ENCODE peak calls at places on chromosomes 16 and 17, in six cellular contexts. X is K562, V is HepG2, C is A549, D is GM12878, G is upper lobe of left lung. U is an unnamed sample.

GRCh38 chr16:13858873-13859580 is 60.9 kb upstream of the ERCC4 start:
- ATAC-seq in X (no peak), V (no peak), C (no peak), D (no peak), G (no peak), U (no peak)

GRCh38 chr17:17670701-17671319 is 10.4 kb upstream of the RAI1 start:
- ATAC-seq in X (no peak), V (no peak), C (no peak), D (no peak), G (no peak), U (no peak)

GRCh38 chr16:63617990-63618763 is 1503.7 kb downstream of the CDH11 start:
- ATAC-seq in X (no peak), V (no peak), C (peak), D (no peak), G (no peak), U (no peak)

GRCh38 chr16:29116980-29117379 is 132.1 kb downstream of the LAT start:
- ATAC-seq in X (no peak), V (no peak), C (no peak), D (no peak), G (no peak), U (no peak)

GRCh38 chr17:60089097-60089844 is 10.6 kb upstream of the HEATR6 start:
- ATAC-seq in X (peak), V (no peak), C (no peak), D (peak), G (no peak), U (no peak)

GRCh38 chr17:44318077-44318892 is 6.3 kb downstream of the SLC25A39 start:
- ATAC-seq in X (peak), V (no peak), C (no peak), D (no peak), G (no peak), U (no peak)

GRCh38 chr17:45425125-45425983 is 7.3 kb downstream of the ARHGAP27 start:
- ATAC-seq in X (peak), V (peak), C (peak), D (no peak), G (peak), U (no peak)

GRCh38 chr16:22369221-22369811 is 5.1 kb downstream of the CDR2 start:
- ATAC-seq in X (no peak), V (no peak), C (no peak), D (peak), G (no peak), U (no peak)

GRCh38 chr17:39926135-39926587 is 1.2 kb downstream of the ORMDL3 start:
- ATAC-seq in X (no peak), V (no peak), C (no peak), D (no peak), G (no peak), U (no peak)

GRCh38 chr17:33945641-33946546 is 309.2 kb upstream of the CCL2 start:
- ATAC-seq in X (no peak), V (no peak), C (no peak), D (no peak), G (no peak), U (no peak)

GRCh38 chr16:84844561-84845495 is 25.0 kb downstream of the CRISPLD2 start:
- ATAC-seq in X (no peak), V (no peak), C (no peak), D (no peak), G (no peak), U (no peak)

GRCh38 chr17:40564883-40565744 is at the start of gene CCR7:
- ATAC-seq in X (peak), V (no peak), C (no peak), D (peak), G (no peak), U (no peak)

DNA sequence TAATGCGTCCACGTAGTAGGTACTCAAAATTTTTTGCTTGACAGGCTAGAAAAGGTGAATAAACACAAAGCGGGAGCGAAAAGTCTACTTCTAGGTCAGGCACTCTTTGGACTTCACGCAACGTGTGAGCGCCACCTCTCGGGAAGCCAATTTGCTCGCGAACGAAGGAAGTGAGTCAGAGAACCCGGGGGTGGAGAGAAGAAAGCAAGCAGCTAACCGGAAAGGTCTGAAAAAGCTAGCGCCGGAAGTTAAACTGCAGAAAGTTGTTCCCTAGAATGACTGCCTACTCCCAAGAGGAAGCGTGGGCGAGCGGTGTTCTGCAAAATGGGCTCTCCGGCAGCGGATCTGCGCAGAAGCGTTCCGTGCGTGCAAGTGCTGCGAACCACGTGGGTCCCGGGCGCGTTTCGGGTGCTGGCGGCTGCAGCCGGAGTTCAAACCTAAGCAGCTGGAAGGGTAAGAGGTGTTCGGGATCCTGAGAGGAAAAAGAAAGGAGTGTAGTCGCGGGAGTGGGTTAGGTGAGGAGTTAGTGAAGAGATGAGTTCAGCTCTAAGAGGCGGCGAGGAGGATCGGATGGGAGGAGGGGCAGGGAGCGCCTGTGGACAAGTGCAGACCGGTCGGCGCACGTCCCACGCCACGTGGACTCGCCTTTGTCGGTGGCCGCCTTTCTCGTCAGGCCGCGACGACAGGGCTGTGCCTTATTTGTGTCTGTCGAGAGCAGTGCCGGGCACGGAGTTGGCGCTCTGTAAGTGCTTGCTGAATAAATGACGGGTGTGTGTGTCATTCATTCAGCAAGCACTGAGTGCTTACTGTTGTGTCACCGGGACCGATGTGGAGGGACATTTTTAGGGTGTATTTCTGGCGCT is at the start of gene NME1:
- ATAC-seq in X (peak), V (peak), C (peak), D (peak), G (peak), U (peak)
- TF ChIP-seq EP300 in X (peak), V (peak), C (no peak), D (no peak), G (no peak), U (no peak)

DNA sequence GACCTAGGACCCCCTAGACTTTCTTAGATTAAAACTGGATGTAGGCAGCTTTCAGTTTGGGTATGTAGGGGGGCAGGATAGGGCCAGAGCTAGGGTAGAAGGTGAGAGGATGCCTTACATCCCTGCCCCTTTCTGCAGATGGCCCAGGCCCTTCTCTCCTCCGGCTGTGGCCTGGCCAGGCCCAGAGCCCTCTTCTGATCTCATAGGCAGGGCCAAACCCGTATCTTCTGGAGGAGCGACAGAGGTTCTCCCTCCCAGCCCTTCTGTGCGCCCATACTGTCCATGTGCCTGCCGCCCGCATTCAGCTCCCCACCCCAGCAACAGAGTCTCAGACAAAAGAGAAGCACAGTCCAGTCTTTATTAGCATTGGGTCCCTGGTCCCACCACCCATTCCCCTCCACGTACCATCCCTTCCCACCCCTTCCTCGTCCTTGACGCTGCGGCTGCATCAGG is 2.0 kb upstream of the TSPOAP1 start:
- ATAC-seq in X (peak), V (no peak), C (no peak), D (no peak), G (no peak), U (no peak)
- H3K4me3 ChIP-seq in X (peak), V (no peak), C (no peak), D (peak), G (peak), U (peak)

DNA sequence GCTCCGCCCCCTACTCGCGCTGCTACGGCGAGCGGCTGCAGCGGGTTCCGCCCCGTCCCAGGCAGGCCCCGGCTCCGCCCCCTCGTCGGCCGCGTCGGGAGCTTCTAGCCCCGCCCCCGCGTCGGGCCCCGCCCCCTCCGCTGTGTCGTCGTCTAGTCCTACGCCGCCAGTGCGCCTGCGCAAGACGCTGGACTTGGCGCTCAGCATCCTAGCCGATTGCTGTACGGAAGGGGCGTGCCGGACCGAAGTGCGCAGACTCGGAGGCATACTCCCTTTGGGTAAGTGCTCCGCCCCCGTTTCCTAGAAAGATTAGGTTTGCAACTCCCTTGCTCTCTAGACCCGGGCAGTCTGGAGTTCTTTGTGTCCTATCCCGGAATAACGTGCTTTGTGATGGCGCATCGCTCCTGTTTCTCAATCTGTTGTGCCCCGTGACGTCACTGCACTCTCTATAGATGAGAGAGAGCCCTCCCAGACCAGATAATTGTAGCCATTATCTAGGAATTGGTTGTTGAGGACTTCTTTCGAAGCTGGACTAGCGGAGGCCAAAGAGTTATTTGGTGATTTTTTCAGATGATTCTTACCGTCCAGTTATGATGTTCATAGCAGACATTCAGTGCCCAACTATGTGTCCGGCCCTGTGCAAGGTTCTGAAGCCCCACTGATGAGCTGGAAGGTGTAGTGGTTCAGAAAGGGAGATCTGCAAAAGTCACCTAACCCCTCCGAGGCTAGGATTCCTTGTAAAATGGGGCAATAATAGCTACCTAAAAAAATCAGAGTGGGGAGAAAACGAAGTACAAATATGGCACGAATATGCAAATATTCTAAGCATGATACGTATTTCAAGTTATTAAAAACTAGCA is 651 bp downstream of the ARMC5 start:
- ATAC-seq in X (peak), V (peak), C (peak), D (peak), G (peak), U (peak)
- TF ChIP-seq EP300 in X (peak), V (no peak), C (no peak), D (no peak), G (no peak), U (no peak)

GRCh38 chr17:35460354-35460851 is 11.8 kb upstream of the SLFN13 start:
- ATAC-seq in X (peak), V (no peak), C (peak), D (peak), G (peak), U (peak)
- H3K4me3 ChIP-seq in X (no peak), V (no peak), C (peak), D (peak), G (no peak), U (peak)

GRCh38 chr16:27223226-27223610 is 19.9 kb downstream of the KDM8 start:
- ATAC-seq in X (peak), V (peak), C (no peak), D (peak), G (peak), U (no peak)
- TF ChIP-seq EP300 in X (no peak), V (no peak), C (no peak), D (no peak), G (no peak), U (no peak)

GRCh38 chr17:83109793-83110645 is 30.6 kb downstream of the METRNL start:
- ATAC-seq in X (peak), V (peak), C (peak), D (no peak), G (peak), U (peak)
- H3K4me3 ChIP-seq in X (no peak), V (no peak), C (peak), D (no peak), G (no peak), U (peak)

GRCh38 chr17:9240659-9241370 is 219.5 kb downstream of the NTN1 start:
- ATAC-seq in X (peak), V (peak), C (peak), D (no peak), G (peak), U (peak)
- TF ChIP-seq EP300 in X (no peak), V (no peak), C (no peak), D (no peak), G (no peak), U (no peak)

DNA sequence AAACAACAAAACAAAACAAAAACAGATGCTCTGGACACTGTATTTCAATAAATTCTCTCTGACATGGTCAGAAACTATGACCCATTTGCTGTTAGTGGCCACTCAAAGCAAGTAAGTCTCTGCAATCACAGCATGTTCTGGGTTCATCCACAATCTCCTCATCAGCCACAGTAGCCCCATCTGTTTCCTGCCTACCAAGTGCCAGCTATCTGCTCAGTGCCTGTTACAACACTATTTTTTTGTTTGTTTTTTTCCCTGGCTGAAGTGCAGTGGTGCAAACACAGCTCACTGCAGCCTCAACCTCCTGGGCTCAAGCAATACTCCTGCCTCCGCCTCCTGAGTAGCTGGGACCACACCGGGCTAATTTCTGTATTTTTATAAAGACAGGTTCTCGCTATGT is 137.9 kb downstream of the SOX9 start:
- ATAC-seq in X (no peak), V (peak), C (no peak), D (no peak), G (no peak), U (no peak)
- H3K4me3 ChIP-seq in X (no peak), V (no peak), C (no peak), D (no peak), G (no peak), U (no peak)

GRCh38 chr17:30031214-30031869 is 85.3 kb upstream of the NSRP1 start:
- ATAC-seq in X (no peak), V (no peak), C (no peak), D (peak), G (no peak), U (no peak)
- TF ChIP-seq EP300 in X (no peak), V (no peak), C (no peak), D (no peak), G (no peak), U (no peak)